ENCODE peak calls at places on chromosomes 2 and 18, in four cellular contexts. L, J, X and D are unnamed samples.

GRCh38 chr18:77361382-77361781 is 111.7 kb downstream of the GALR1 start:
- DNase-seq in L (no peak), X (no peak), J (no peak), D (no peak)

GRCh38 chr18:77062518-77063003 is 70.0 kb downstream of the MBP start:
- DNase-seq in J (no peak), L (peak; percentile 68), X (peak; percentile 48), D (no peak)

GRCh38 chr2:76450024-76450475 is 739.3 kb upstream of the GCFC2 start:
- DNase-seq in J (no peak), L (no peak), X (no peak), D (no peak)

GRCh38 chr2:230417436-230417835 is 1.4 kb downstream of the SP100 start:
- DNase-seq in X (no peak), L (no peak), J (no peak), D (no peak)

GRCh38 chr2:41930807-41931566 is 116.8 kb upstream of the PKDCC start:
- DNase-seq in L (no peak), J (no peak), X (no peak), D (no peak)

GRCh38 chr2:199471443-199472057 is 13.8 kb upstream of the SATB2 start:
- DNase-seq in L (no peak), X (peak; percentile 45), J (no peak), D (no peak)

GRCh38 chr2:217103752-217104540 is 244.1 kb upstream of the TNP1 start:
- DNase-seq in J (no peak), X (peak; percentile 74), L (no peak), D (no peak)

GRCh38 chr2:38485734-38486133 is 108.7 kb upstream of the ATL2 start:
- DNase-seq in L (no peak), X (no peak), J (no peak), D (no peak)

GRCh38 chr2:195202163-195202845 is 454.7 kb upstream of the SLC39A10 start:
- DNase-seq in J (no peak), X (peak; percentile 17), L (no peak), D (no peak)

GRCh38 chr2:127255146-127255545 is 35.0 kb upstream of the CYP27C1 start:
- DNase-seq in L (no peak), J (no peak), X (no peak), D (no peak)

GRCh38 chr18:35415511-35416427 is 38.6 kb upstream of the ZNF396 start:
- DNase-seq in J (no peak), L (no peak), X (peak; percentile 5), D (no peak)

GRCh38 chr2:101149241-101150192 is 1.7 kb downstream of the TBC1D8 start:
- DNase-seq in J (no peak), L (no peak), X (no peak), D (no peak)

GRCh38 chr18:46040747-46041104 is 31.3 kb downstream of the PSTPIP2 start:
- DNase-seq in X (no peak), L (no peak), J (no peak), D (no peak)

GRCh38 chr2:179524940-179525339 is 260.3 kb upstream of the SESTD1 start:
- DNase-seq in X (peak; percentile 22), J (no peak), L (no peak), D (no peak)

GRCh38 chr2:66576381-66577330 is 141.7 kb downstream of the MEIS1 start:
- DNase-seq in L (no peak), J (no peak), X (peak; percentile 79), D (no peak)

GRCh38 chr2:241984658-241985057 is 115.1 kb downstream of the RTP5 start:
- DNase-seq in L (no peak), X (no peak), J (no peak), D (no peak)

GRCh38 chr18:13159579-13159978 is 59.0 kb upstream of the LDLRAD4 start:
- DNase-seq in L (peak; percentile 45), J (no peak), X (peak; percentile 73), D (no peak)

GRCh38 chr2:151297882-151298281 is 8.4 kb upstream of the NMI start:
- DNase-seq in J (no peak), L (no peak), X (peak; percentile 11), D (no peak)

GRCh38 chr2:201129044-201129505 is 13.1 kb downstream of the CFLAR start:
- DNase-seq in L (no peak), J (no peak), X (peak; percentile 89), D (no peak)

GRCh38 chr2:196939381-196939780 is 12.9 kb upstream of the PGAP1 start:
- DNase-seq in J (no peak), X (peak; percentile 72), L (no peak), D (no peak)

GRCh38 chr2:223696719-223697118 is 94.6 kb upstream of the SCG2 start:
- DNase-seq in J (no peak), X (peak; percentile 69), L (no peak), D (no peak)

GRCh38 chr2:48482774-48483173 is 47.2 kb upstream of the STON1 start:
- DNase-seq in X (no peak), L (no peak), J (no peak), D (no peak)

GRCh38 chr2:64212346-64212745 is 68.1 kb upstream of the PELI1 start:
- DNase-seq in J (no peak), L (no peak), X (peak; percentile 45), D (no peak)

GRCh38 chr2:16395601-16396000 is 270.0 kb downstream of the CYRIA start:
- DNase-seq in X (no peak), J (no peak), L (no peak), D (no peak)

GRCh38 chr2:9310390-9310789 is 103.8 kb downstream of the ASAP2 start:
- DNase-seq in L (no peak), X (peak; percentile 82), J (peak; percentile 35), D (no peak)

GRCh38 chr18:37270046-37270665 is 295.4 kb downstream of the CELF4 start:
- DNase-seq in J (no peak), L (no peak), X (peak; percentile 52), D (no peak)

DNA sequence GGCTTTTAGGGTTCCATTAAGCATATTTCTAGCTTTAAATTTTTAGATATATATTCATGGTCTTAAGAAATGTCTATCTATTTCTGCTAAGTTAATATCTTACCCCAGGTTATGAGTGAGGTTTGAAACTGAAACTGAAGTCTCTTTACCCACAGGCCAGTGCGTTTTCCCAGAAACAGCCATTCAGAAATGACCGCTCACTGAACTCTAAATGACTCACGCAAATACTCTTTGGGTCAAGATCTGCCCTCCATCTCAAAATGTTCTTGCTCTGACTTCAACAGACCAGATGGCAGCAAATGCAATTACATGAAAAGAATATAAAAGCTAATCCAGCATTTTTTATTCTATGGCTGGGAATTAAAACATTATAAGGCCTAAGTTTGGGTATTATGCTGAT is 315.2 kb downstream of the TDRD15 start:
- DNase-seq in X (peak; percentile 92), L (no peak), J (no peak), D (no peak)
- H3K27ac ChIP-seq in X (peak overlapping the region; percentile 37), L (no peak overlapping the region), J (no peak overlapping the region), D (no peak overlapping the region)

DNA sequence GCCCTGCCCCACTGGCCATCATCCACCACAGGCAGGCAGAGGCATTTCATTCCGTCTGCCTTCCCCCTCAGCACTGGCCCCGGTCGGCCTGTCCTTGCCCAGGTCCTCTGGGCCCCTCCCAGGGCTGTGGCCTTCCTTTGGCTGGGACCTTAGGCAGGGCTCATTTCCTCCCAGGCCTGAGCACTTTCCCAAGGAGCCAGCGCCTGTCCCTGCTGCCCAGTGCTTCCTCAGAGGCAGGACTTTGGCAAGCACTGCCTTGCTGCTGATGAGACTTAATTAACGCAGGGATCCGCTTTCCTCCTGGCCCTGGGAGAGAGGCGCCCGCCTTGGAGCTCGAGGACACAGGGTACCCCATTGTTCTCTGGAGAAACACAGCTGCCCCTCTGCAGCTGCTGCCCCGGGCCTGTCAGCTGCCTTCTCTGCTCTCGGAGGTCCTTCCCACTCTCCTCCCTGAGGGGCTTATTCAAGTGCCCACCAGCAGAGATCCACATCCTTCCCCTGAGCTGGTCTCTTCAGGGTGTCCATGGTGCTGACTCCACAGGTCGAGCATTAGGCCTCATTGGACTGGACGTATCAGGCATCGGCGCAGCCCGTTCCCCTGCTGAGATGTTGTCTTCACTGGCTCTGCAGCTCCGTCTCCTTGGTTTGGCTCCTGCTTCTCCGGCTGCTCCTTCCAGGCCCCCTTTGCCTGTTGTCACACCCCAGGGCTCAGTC is 42.9 kb downstream of the ATOH8 start:
- DNase-seq in L (no peak), J (no peak), X (no peak), D (no peak)
- H3K27ac ChIP-seq in L (no peak overlapping the region), J (peak overlapping the region; percentile 87), X (peak overlapping the region; percentile 68), D (peak overlapping the region; percentile 96)

GRCh38 chr2:8002765-8003393 is 679.0 kb upstream of the ID2 start:
- DNase-seq in L (no peak), J (no peak), X (no peak), D (no peak)

GRCh38 chr2:8003462-8004075 is 678.3 kb upstream of the ID2 start:
- DNase-seq in X (peak; percentile 70), L (no peak), J (peak; percentile 47), D (peak; percentile 28)

GRCh38 chr2:8006181-8006580 is 675.7 kb upstream of the ID2 start:
- DNase-seq in L (no peak), X (no peak), J (no peak), D (no peak)

GRCh38 chr2:8006626-8007025 is 675.2 kb upstream of the ID2 start:
- DNase-seq in J (no peak), L (no peak), X (no peak), D (no peak)

GRCh38 chr2:8004250-8004681 is 677.6 kb upstream of the ID2 start:
- DNase-seq in X (peak; percentile 93), J (no peak), L (no peak), D (peak; percentile 38)
- H3K27ac ChIP-seq in X (no peak overlapping the region), J (peak overlapping the region; percentile 77), L (no peak overlapping the region), D (peak overlapping the region; percentile 66)

GRCh38 chr2:119243621-119244020 is 20.0 kb downstream of the STEAP3 start:
- DNase-seq in J (no peak), X (no peak), L (no peak), D (no peak)

GRCh38 chr2:119242276-119243119 is 18.9 kb downstream of the STEAP3 start:
- DNase-seq in J (no peak), X (no peak), L (no peak), D (no peak)

GRCh38 chr2:119241205-119241532 is 17.5 kb downstream of the STEAP3 start:
- DNase-seq in X (no peak), J (no peak), L (no peak), D (no peak)

GRCh38 chr2:119236796-119237195 is 13.2 kb downstream of the STEAP3 start:
- DNase-seq in X (no peak), J (no peak), L (no peak), D (no peak)

DNA sequence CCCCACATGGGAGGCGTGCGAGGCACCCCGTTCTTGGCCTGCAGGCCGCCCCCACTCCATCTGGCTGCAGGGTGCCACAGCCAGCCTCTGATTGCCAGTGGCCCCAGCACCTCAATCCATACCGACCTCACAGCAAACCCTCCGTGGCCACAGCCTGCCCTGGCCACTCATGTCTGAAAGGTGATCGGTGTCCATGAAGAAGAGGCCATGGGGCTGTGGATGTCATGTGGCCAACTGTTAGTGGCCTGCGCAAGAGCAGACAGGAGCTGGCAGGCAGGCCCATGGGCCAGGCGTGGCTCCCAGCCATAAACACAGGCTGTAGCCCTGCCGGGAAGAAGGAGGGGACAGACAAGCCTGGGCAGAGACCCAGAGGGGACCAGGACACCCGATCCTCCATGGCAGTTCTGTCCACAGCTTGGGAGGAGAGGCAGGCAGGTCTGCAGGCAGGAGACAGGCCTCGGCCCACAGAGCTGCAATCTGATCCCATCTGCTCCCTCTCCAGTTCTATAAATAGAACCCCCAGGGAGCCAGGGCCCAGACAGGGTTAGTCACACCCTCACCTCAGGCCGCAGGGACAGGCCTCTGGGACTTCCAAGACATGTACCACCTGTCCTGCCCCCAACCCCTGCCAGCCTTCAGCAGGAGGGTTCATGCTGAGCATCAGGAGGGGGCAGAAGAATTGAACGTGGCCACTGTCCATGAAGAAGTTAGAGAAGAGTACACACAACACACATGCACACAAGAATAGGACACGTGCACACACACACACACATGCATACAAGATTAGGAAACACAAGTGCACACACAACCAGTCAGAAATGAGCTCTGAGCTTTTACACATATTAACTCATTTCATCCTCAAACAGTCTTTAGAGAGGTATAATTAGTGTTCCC is 16.9 kb downstream of the STEAP3 start:
- DNase-seq in X (peak; percentile 83), L (no peak), J (peak; percentile 34), D (peak; percentile 13)
- H3K27ac ChIP-seq in X (peak overlapping the region; percentile 59), L (no peak overlapping the region), J (peak overlapping the region; percentile 91), D (peak overlapping the region; percentile 75)

GRCh38 chr2:170335351-170335750 is 157.4 kb downstream of the MYO3B start:
- DNase-seq in X (no peak), L (no peak), J (no peak), D (no peak)
- H3K27ac ChIP-seq in X (no peak overlapping the region), L (no peak overlapping the region), J (no peak overlapping the region), D (no peak overlapping the region)